ENCODE peak calls at places on chromosomes 16 and 17, in eight cellular contexts. P is hepatocyte, M is bronchial epithelial cell, K is tibial nerve, I is MM.1S, Q is AG10803, D is upper lobe of left lung, B is thoracic aorta. X is an unnamed sample.

GRCh38 chr17:1783271-1783670 is 21.4 kb downstream of the SERPINF1 start:
- DNase-seq in M (peak), D (peak), I (no peak), B (no peak), P (no peak), K (no peak), Q (peak), X (no peak)

GRCh38 chr16:9139965-9140364 is 48.5 kb downstream of the HAPSTR1 start:
- DNase-seq in M (no peak), P (no peak), K (no peak), I (no peak), B (no peak), D (peak), Q (peak), X (no peak)

GRCh38 chr16:17026600-17027242 is 444.0 kb downstream of the XYLT1 start:
- DNase-seq in B (no peak), Q (no peak), D (no peak), P (no peak), K (no peak), M (no peak), I (peak), X (no peak)

GRCh38 chr17:37475713-37476420 is 13.8 kb upstream of the DUSP14 start:
- DNase-seq in B (no peak), K (no peak), I (no peak), D (no peak), Q (peak), P (no peak), M (no peak), X (peak)

GRCh38 chr16:17301593-17302135 is 169.1 kb downstream of the XYLT1 start:
- DNase-seq in D (peak), P (no peak), Q (no peak), B (no peak), M (no peak), K (no peak), I (peak), X (no peak)

GRCh38 chr17:40554646-40555295 is 10.5 kb downstream of the CCR7 start:
- DNase-seq in Q (no peak), K (no peak), D (peak), B (no peak), I (no peak), M (no peak), P (no peak), X (no peak)

GRCh38 chr16:64950262-64950661 is 171.6 kb downstream of the CDH11 start:
- DNase-seq in M (no peak), Q (no peak), B (no peak), P (no peak), D (no peak), K (no peak), I (no peak), X (no peak)

GRCh38 chr16:56344518-56345405 is 80.6 kb downstream of the AMFR start:
- DNase-seq in Q (no peak), B (no peak), M (peak), I (no peak), D (no peak), P (no peak), K (no peak), X (no peak)

GRCh38 chr17:61393904-61394629 is 5.6 kb upstream of the TBX2 start:
- DNase-seq in Q (no peak), I (no peak), D (no peak), M (no peak), K (no peak), B (no peak), P (peak), X (peak)

GRCh38 chr16:58536278-58536677 is 21.0 kb downstream of the SETD6 start:
- DNase-seq in K (no peak), M (no peak), I (no peak), B (no peak), D (no peak), Q (no peak), P (no peak), X (no peak)

GRCh38 chr17:12089809-12090384 is 69.2 kb downstream of the MAP2K4 start:
- DNase-seq in M (peak), K (no peak), I (no peak), B (no peak), P (no peak), D (no peak), Q (peak), X (peak)

GRCh38 chr17:42675348-42675983 is 1.3 kb downstream of the PLEKHH3 start:
- DNase-seq in M (no peak), Q (no peak), B (no peak), D (no peak), P (peak), I (peak), K (no peak), X (no peak)

GRCh38 chr17:41466988-41467387 is at the start of gene KRT32:
- DNase-seq in M (no peak), Q (no peak), P (no peak), D (no peak), I (no peak), B (no peak), K (no peak), X (no peak)

GRCh38 chr17:9467518-9467917 is 108.1 kb downstream of the STX8 start:
- DNase-seq in B (no peak), I (no peak), K (no peak), M (no peak), P (no peak), Q (no peak), D (no peak), X (no peak)

GRCh38 chr16:87101903-87102302 is 215.3 kb downstream of the C16orf95 start:
- DNase-seq in D (no peak), K (no peak), B (no peak), M (no peak), Q (peak), P (no peak), I (no peak), X (peak)

GRCh38 chr16:86337581-86338402 is 172.5 kb upstream of the FOXF1 start:
- DNase-seq in D (no peak), M (no peak), K (no peak), Q (no peak), I (no peak), P (no peak), B (no peak), X (no peak)

GRCh38 chr17:60039509-60040442 is 38.9 kb downstream of the HEATR6 start:
- DNase-seq in B (no peak), P (no peak), Q (no peak), D (no peak), I (no peak), M (no peak), K (no peak), X (no peak)

GRCh38 chr16:24539850-24540484 is 601 bp downstream of the RBBP6 start:
- DNase-seq in D (peak), K (no peak), B (no peak), P (peak), I (peak), M (no peak), Q (peak), X (no peak)

GRCh38 chr16:55710466-55710865 is 54.7 kb downstream of the SLC6A2 start:
- DNase-seq in K (no peak), B (no peak), Q (no peak), D (no peak), M (peak), I (no peak), P (peak), X (peak)

GRCh38 chr17:74770498-74771318 is 5.4 kb downstream of the NAT9 start:
- DNase-seq in K (peak), B (no peak), Q (no peak), M (peak), I (peak), P (peak), D (peak), X (peak)

GRCh38 chr17:61303334-61304096 is 96.1 kb upstream of the TBX2 start:
- DNase-seq in Q (peak), K (no peak), M (no peak), P (no peak), D (no peak), I (no peak), B (no peak), X (peak)

GRCh38 chr16:4111748-4112696 is 4.2 kb downstream of the ADCY9 start:
- DNase-seq in K (no peak), P (no peak), D (no peak), Q (peak), B (no peak), M (no peak), I (no peak), X (no peak)

DNA sequence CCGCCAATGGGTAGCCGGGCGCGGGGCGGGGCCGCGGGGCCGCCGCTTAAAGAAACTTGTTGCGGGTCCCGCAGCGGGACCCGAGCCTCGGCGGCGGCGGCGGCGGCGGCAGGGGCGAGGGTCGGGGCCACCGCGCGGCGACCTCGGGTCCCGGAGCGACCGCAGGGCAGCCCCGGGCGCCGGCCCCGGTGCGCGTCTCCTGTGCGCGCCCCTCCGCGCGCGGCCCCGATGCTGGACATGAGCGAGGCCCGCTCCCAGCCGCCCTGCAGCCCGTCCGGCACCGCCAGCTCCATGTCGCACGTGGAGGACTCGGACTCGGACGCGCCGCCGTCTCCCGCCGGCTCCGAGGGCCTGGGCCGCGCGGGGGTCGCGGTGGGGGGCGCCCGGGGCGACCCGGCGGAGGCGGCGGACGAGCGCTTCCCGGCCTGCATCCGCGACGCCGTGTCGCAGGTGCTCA is at the start of gene SOX8:
- DNase-seq in I (no peak), Q (no peak), K (no peak), P (peak), B (no peak), D (no peak), M (no peak), X (no peak)
- H3K4me3 ChIP-seq in I (no peak), Q (peak), K (peak), P (peak), B (peak), D (peak), M (peak), X (peak)

GRCh38 chr17:82077617-82078358 is 12.2 kb upstream of the DUS1L start:
- DNase-seq in D (no peak), P (no peak), M (no peak), Q (no peak), I (no peak), K (peak), B (no peak), X (no peak)
- TF ChIP-seq CTCF in D (no peak), P (no peak), M (no peak), Q (no peak), I (no peak), K (no peak), B (no peak), X (no peak)

GRCh38 chr17:55190748-55191147 is 74.0 kb upstream of the HLF start:
- DNase-seq in P (no peak), K (no peak), B (no peak), I (no peak), M (no peak), D (no peak), Q (no peak), X (no peak)

DNA sequence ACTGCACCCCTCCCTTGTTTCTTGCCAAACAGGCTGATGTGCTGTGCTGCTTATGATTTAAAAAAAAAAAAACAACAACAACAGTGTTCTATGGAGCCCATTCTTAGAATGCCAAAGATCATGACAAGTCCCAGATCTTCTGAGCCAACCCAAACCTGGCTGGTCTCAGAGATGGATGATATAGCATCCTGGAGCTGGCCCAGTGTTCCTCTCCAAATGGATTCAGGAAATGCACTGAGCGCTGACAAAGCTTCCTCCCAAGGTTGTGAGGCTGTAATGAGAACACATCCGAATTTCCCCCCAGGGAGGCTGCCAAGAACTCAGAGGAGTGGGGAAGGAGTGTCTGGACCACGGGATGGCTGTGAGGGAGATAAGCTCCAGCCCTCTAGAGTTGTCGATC is 77.4 kb upstream of the HLF start:
- DNase-seq in B (no peak), P (no peak), D (no peak), I (no peak), M (no peak), Q (no peak), K (no peak), X (peak)
- H3K4me3 ChIP-seq in B (no peak), P (no peak), D (no peak), I (no peak), M (no peak), Q (no peak), K (no peak), X (no peak)

GRCh38 chr17:19614900-19615299 is 33.7 kb upstream of the ALDH3A2 start:
- DNase-seq in M (no peak), P (no peak), Q (no peak), I (no peak), K (no peak), D (no peak), B (no peak), X (no peak)

GRCh38 chr17:19613979-19614378 is 34.6 kb upstream of the ALDH3A2 start:
- DNase-seq in P (no peak), Q (no peak), I (no peak), B (no peak), K (no peak), D (no peak), M (no peak), X (no peak)

GRCh38 chr17:19621697-19622096 is 26.9 kb upstream of the ALDH3A2 start:
- DNase-seq in P (no peak), B (no peak), M (no peak), D (no peak), K (no peak), Q (no peak), I (no peak), X (no peak)

GRCh38 chr17:19618015-19618414 is 30.5 kb upstream of the ALDH3A2 start:
- DNase-seq in I (no peak), P (no peak), D (no peak), Q (no peak), K (no peak), M (no peak), B (no peak), X (no peak)

GRCh38 chr17:19619705-19620325 is 28.7 kb upstream of the ALDH3A2 start:
- DNase-seq in P (no peak), D (no peak), I (no peak), M (no peak), B (no peak), Q (no peak), K (no peak), X (no peak)
- TF ChIP-seq CTCF in P (no peak), D (no peak), I (no peak), M (no peak), B (no peak), Q (no peak), K (no peak), X (no peak)

GRCh38 chr16:84421081-84421937 is 53.0 kb downstream of the ATP2C2 start:
- DNase-seq in B (no peak), D (no peak), I (no peak), K (no peak), Q (no peak), P (no peak), M (no peak), X (no peak)
- H3K4me3 ChIP-seq in B (no peak), D (no peak), I (no peak), K (no peak), Q (no peak), P (no peak), M (no peak), X (no peak)

GRCh38 chr17:28689011-28689410 is 22.7 kb downstream of the PROCA1 start:
- DNase-seq in D (no peak), M (no peak), I (no peak), K (no peak), P (no peak), B (no peak), Q (no peak), X (no peak)
- TF ChIP-seq CTCF in D (no peak), M (no peak), I (no peak), K (no peak), P (no peak), B (no peak), Q (no peak), X (no peak)

DNA sequence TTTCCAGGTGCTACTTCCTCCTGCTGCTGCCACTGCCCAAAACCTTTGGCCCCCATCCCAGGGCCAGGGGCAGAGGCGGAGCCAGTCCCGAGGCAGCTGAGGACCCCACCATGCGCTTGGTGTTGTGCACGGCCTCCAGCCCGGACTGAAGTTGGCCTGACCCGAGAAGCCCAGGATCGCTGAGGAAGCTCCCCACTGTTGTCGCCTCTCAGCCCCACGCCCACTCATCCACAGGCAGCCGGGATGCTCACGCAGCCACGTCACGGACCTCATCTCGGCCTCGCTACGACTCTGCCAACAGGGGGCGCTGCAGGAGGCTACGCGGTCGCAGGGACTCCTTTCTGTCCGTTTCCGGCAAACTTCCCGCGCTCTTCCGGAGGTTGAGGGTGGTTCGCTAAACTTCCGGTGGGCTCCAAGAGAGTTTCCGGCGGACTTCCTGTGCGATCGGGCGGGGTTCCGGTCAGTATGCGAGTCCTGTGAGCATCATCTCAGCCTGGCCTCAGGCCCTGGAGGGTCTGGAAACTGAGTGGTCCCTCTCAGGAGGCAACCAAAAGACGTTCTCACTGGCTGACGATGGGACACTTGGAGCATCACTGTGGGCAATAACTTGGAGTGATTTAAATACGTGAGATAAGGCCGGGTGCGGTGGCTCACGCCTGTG is 12.4 kb downstream of the ZG16B start:
- DNase-seq in I (no peak), B (no peak), D (peak), M (no peak), P (no peak), Q (no peak), K (no peak), X (peak)
- H3K4me3 ChIP-seq in I (no peak), B (peak), D (peak), M (no peak), P (no peak), Q (peak), K (no peak), X (no peak)

DNA sequence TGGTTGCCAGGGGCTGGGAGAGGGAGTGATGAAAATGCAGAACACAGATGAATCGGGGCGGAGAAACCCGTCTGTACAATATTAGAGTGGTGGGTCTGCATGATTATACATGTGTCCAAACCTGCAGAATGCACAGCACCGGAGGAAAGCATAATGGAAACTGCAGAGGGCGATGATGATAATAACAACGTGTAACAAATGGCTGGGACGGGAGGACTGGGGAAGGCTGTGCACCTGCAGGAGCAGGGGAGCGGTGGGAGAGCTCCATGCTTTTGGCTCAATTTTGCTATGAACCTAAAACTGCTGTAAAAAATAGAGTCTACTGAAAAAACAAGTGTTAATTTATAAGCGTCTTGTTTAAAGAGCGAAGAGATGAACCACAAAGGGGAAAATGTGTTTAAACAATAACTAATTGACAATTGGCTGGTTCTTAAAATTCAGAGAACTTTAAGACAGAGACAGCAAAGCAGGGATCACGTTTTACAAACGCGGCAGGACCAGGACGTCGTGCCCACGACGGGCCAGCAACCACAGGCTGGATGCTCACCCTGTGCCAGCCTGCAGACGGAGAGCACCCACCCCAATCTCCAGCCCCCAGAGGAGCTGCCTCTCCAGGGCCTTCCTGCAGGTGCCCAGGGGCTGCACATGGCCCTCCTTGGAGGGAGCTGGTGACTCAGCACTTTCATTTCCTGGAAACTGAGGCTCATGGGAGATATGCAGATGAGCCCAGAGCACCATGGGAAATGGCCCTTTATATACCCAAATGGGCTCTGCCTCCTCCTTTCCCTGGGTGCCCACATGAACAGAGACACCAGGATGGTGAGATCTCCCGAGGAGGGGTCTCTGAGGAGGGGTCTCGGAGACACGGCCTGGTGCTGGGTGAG is at the start of gene TEX19:
- DNase-seq in D (no peak), K (no peak), Q (no peak), P (no peak), B (no peak), I (peak), M (no peak), X (no peak)
- TF ChIP-seq CTCF in D (no peak), K (no peak), Q (no peak), P (no peak), B (no peak), I (no peak), M (no peak), X (no peak)